ENCODE peak calls at places on chromosomes 7 and 10, in six cellular contexts. K is stimulated activated CD4-positive, alpha-beta T cell treated with anti-CD3 and anti-CD28 coated beads, Interleukin-4, amount 100 ng/mL, for 4 hours; Y is stimulated activated naive CD8-positive, alpha-beta T cell treated with anti-CD3 and anti-CD28 coated beads, Interleukin-15, Interleukin-2, amounts not matched to agents 100 U/mL and 50 U/mL, for 24 hours; V is left colon; G is H7; E is GM10248. U is an unnamed sample.

GRCh38 chr7:93890464-93891068 is at the start of gene TFPI2:
- DNase-seq in K (peak), Y (peak), V (no peak), G (peak), E (peak), U (peak)

GRCh38 chr10:3192856-3193635 is 20.5 kb upstream of the PITRM1 start:
- DNase-seq in K (peak), Y (peak), V (no peak), G (peak), E (peak), U (peak)

GRCh38 chr10:98357208-98357836 is 57.7 kb downstream of the PYROXD2 start:
- DNase-seq in K (no peak), Y (no peak), V (no peak), G (no peak), E (no peak), U (peak)

GRCh38 chr10:110918633-110919348 is at the start of gene BBIP1:
- DNase-seq in K (no peak), Y (no peak), V (no peak), G (peak), E (peak), U (peak)

GRCh38 chr7:24239260-24239659 is 44.7 kb upstream of the NPY start:
- DNase-seq in K (no peak), Y (no peak), V (no peak), G (no peak), E (no peak), U (no peak)

GRCh38 chr10:60353519-60354258 is 36.0 kb downstream of the ANK3 start:
- DNase-seq in K (no peak), Y (no peak), V (no peak), G (no peak), E (no peak), U (no peak)

GRCh38 chr7:106260136-106260561 is 24.6 kb downstream of the NAMPT start:
- DNase-seq in K (no peak), Y (no peak), V (no peak), G (no peak), E (no peak), U (no peak)

GRCh38 chr10:133032976-133033741 is 54.6 kb upstream of the ADGRA1 start:
- DNase-seq in K (no peak), Y (no peak), V (no peak), G (no peak), E (no peak), U (no peak)

GRCh38 chr10:32417906-32418547 is 27.9 kb upstream of the CCDC7 start:
- DNase-seq in K (no peak), Y (no peak), V (no peak), G (no peak), E (no peak), U (no peak)

GRCh38 chr7:24665564-24666294 is 91.5 kb downstream of the GSDME start:
- DNase-seq in K (peak), Y (peak), V (no peak), G (peak), E (peak), U (peak)

GRCh38 chr7:154383045-154383444 is 330.8 kb downstream of the DPP6 start:
- DNase-seq in K (no peak), Y (no peak), V (no peak), G (no peak), E (no peak), U (no peak)

GRCh38 chr7:70570029-70570428 is 561.9 kb upstream of the GALNT17 start:
- DNase-seq in K (no peak), Y (no peak), V (no peak), G (no peak), E (no peak), U (no peak)

U was measured in SJCRH30.